ENCODE peak calls at places on chromosome 14, in ten cellular contexts. M, X, C, T, S, Q, Y, L, B and Z are unnamed samples.

GRCh38 chr14:54597795-54598443 is 31.0 kb downstream of the SAMD4A start:
- DNase-seq in T (no peak), B (no peak), X (peak), C (no peak), L (no peak), M (no peak), S (peak), Q (no peak), Y (no peak), Z (no peak)

GRCh38 chr14:75429562-75429961 is 1.7 kb downstream of the JDP2 start:
- DNase-seq in L (no peak), T (no peak), Y (no peak), C (no peak), S (no peak), M (no peak), Q (no peak), B (no peak), X (no peak), Z (no peak)

GRCh38 chr14:52175982-52176502 is 91.5 kb upstream of the PTGDR start:
- DNase-seq in L (no peak), Q (peak), Y (no peak), S (no peak), B (no peak), C (peak), M (no peak), X (no peak), T (no peak), Z (no peak)

GRCh38 chr14:96122496-96122895 is 82.1 kb upstream of the BDKRB2 start:
- DNase-seq in B (no peak), L (no peak), M (no peak), T (no peak), X (peak), Q (no peak), S (peak), C (no peak), Y (peak), Z (no peak)

GRCh38 chr14:62592877-62593276 is 452.4 kb downstream of the KCNH5 start:
- DNase-seq in X (no peak), C (no peak), Y (no peak), T (no peak), B (no peak), S (peak), Q (no peak), L (no peak), M (no peak), Z (no peak)

GRCh38 chr14:61765225-61765943 is 3.2 kb downstream of the SNAPC1 start:
- DNase-seq in B (no peak), T (no peak), Y (no peak), S (no peak), C (no peak), Q (no peak), X (no peak), L (no peak), M (no peak), Z (no peak)

GRCh38 chr14:69002069-69002468 is 23.0 kb upstream of the ACTN1 start:
- DNase-seq in X (peak), C (no peak), T (peak), S (peak), B (no peak), Q (no peak), L (no peak), M (no peak), Y (no peak), Z (no peak)

GRCh38 chr14:95660550-95661515 is 25.4 kb upstream of the TCL1B start:
- DNase-seq in C (no peak), Q (no peak), B (no peak), Y (no peak), M (no peak), T (no peak), S (peak), X (no peak), L (no peak), Z (no peak)

GRCh38 chr14:104104006-104104901 is 18.8 kb downstream of the ASPG start:
- DNase-seq in B (no peak), M (no peak), Y (no peak), X (no peak), C (no peak), Q (no peak), T (no peak), S (no peak), L (no peak), Z (no peak)